ENCODE peak calls at places on chromosomes 2 and 18, in nine cellular contexts. One of them, this sample, is unnamed.

GRCh38 chr18:3725100-3725499 is 275.1 kb downstream of the TGIF1 start:
- DNase-seq in astrocyte: no peak
- DNase-seq in heart right ventricle: no peak
- DNase-seq in K562: no peak
- DNase-seq in cardiac fibroblast: no peak
- DNase-seq in OCI-LY7: peak; percentile 34
- DNase-seq in choroid plexus epithelial cell: no peak
- DNase-seq in lower lobe of right lung: no peak
- DNase-seq in tibial artery: no peak
- DNase-seq in this sample: no peak

GRCh38 chr2:216855614-216856013 is 4.2 kb downstream of the TNP1 start:
- DNase-seq in choroid plexus epithelial cell: no peak
- DNase-seq in heart right ventricle: peak; percentile 73
- DNase-seq in lower lobe of right lung: no peak
- DNase-seq in tibial artery: no peak
- DNase-seq in OCI-LY7: no peak
- DNase-seq in K562: no peak
- DNase-seq in cardiac fibroblast: no peak
- DNase-seq in astrocyte: no peak
- DNase-seq in this sample: peak; percentile 3

GRCh38 chr2:215548714-215549113 is 112.8 kb upstream of the FN1 start:
- DNase-seq in astrocyte: peak; percentile 83
- DNase-seq in heart right ventricle: no peak
- DNase-seq in lower lobe of right lung: no peak
- DNase-seq in K562: no peak
- DNase-seq in choroid plexus epithelial cell: peak; percentile 84
- DNase-seq in OCI-LY7: no peak
- DNase-seq in cardiac fibroblast: peak; percentile 15
- DNase-seq in tibial artery: no peak
- DNase-seq in this sample: peak; percentile 90

GRCh38 chr2:240246173-240246820 is 105.8 kb upstream of the OTOS start:
- DNase-seq in astrocyte: no peak
- DNase-seq in lower lobe of right lung: peak; percentile 32
- DNase-seq in OCI-LY7: no peak
- DNase-seq in heart right ventricle: no peak
- DNase-seq in cardiac fibroblast: no peak
- DNase-seq in choroid plexus epithelial cell: no peak
- DNase-seq in tibial artery: no peak
- DNase-seq in K562: no peak
- DNase-seq in this sample: no peak

GRCh38 chr2:25617948-25618646 is 55.3 kb downstream of the DTNB start:
- DNase-seq in choroid plexus epithelial cell: peak; percentile 91
- DNase-seq in astrocyte: peak; percentile 91
- DNase-seq in heart right ventricle: no peak
- DNase-seq in tibial artery: no peak
- DNase-seq in K562: no peak
- DNase-seq in cardiac fibroblast: peak; percentile 94
- DNase-seq in lower lobe of right lung: no peak
- DNase-seq in OCI-LY7: no peak
- DNase-seq in this sample: peak; percentile 23

GRCh38 chr18:54191352-54191751 is 33.1 kb downstream of the MBD2 start:
- DNase-seq in choroid plexus epithelial cell: no peak
- DNase-seq in cardiac fibroblast: no peak
- DNase-seq in K562: no peak
- DNase-seq in OCI-LY7: no peak
- DNase-seq in heart right ventricle: no peak
- DNase-seq in tibial artery: no peak
- DNase-seq in lower lobe of right lung: no peak
- DNase-seq in astrocyte: no peak
- DNase-seq in this sample: no peak

GRCh38 chr2:144470334-144470733 is 49.6 kb downstream of the ZEB2 start:
- DNase-seq in tibial artery: no peak
- DNase-seq in astrocyte: no peak
- DNase-seq in K562: no peak
- DNase-seq in OCI-LY7: no peak
- DNase-seq in choroid plexus epithelial cell: no peak
- DNase-seq in heart right ventricle: no peak
- DNase-seq in lower lobe of right lung: no peak
- DNase-seq in cardiac fibroblast: peak; percentile 35
- DNase-seq in this sample: no peak

GRCh38 chr2:98564541-98565164 is 43.7 kb downstream of the COA5 start:
- DNase-seq in heart right ventricle: no peak
- DNase-seq in choroid plexus epithelial cell: no peak
- DNase-seq in OCI-LY7: no peak
- DNase-seq in K562: no peak
- DNase-seq in cardiac fibroblast: no peak
- DNase-seq in lower lobe of right lung: no peak
- DNase-seq in tibial artery: peak; percentile 14
- DNase-seq in astrocyte: no peak
- DNase-seq in this sample: no peak

GRCh38 chr2:54271843-54272600 is 16.0 kb upstream of the TSPYL6 start:
- DNase-seq in K562: no peak
- DNase-seq in OCI-LY7: peak; percentile 32
- DNase-seq in tibial artery: no peak
- DNase-seq in lower lobe of right lung: no peak
- DNase-seq in astrocyte: no peak
- DNase-seq in heart right ventricle: no peak
- DNase-seq in choroid plexus epithelial cell: no peak
- DNase-seq in cardiac fibroblast: no peak
- DNase-seq in this sample: no peak

GRCh38 chr2:217797170-217797569 is 205.6 kb downstream of the TNS1 start:
- DNase-seq in OCI-LY7: no peak
- DNase-seq in K562: no peak
- DNase-seq in cardiac fibroblast: no peak
- DNase-seq in heart right ventricle: no peak
- DNase-seq in astrocyte: no peak
- DNase-seq in choroid plexus epithelial cell: no peak
- DNase-seq in tibial artery: peak; percentile 30
- DNase-seq in lower lobe of right lung: no peak
- DNase-seq in this sample: no peak

GRCh38 chr2:230706053-230706498 is 6.6 kb upstream of the CAB39 start:
- DNase-seq in astrocyte: no peak
- DNase-seq in heart right ventricle: no peak
- DNase-seq in lower lobe of right lung: no peak
- DNase-seq in K562: no peak
- DNase-seq in OCI-LY7: no peak
- DNase-seq in choroid plexus epithelial cell: no peak
- DNase-seq in cardiac fibroblast: no peak
- DNase-seq in tibial artery: no peak
- DNase-seq in this sample: no peak

GRCh38 chr2:105873721-105874120 is 129.0 kb downstream of the NCK2 start:
- DNase-seq in cardiac fibroblast: peak; percentile 92
- DNase-seq in heart right ventricle: no peak
- DNase-seq in OCI-LY7: no peak
- DNase-seq in lower lobe of right lung: no peak
- DNase-seq in astrocyte: peak; percentile 84
- DNase-seq in K562: peak; percentile 77
- DNase-seq in tibial artery: no peak
- DNase-seq in choroid plexus epithelial cell: peak; percentile 87
- DNase-seq in this sample: peak; percentile 72

GRCh38 chr2:32900246-32901000 is 46.3 kb upstream of the LTBP1 start:
- DNase-seq in cardiac fibroblast: no peak
- DNase-seq in heart right ventricle: no peak
- DNase-seq in OCI-LY7: no peak
- DNase-seq in choroid plexus epithelial cell: no peak
- DNase-seq in tibial artery: no peak
- DNase-seq in astrocyte: no peak
- DNase-seq in lower lobe of right lung: no peak
- DNase-seq in K562: no peak
- DNase-seq in this sample: no peak

GRCh38 chr2:42060718-42061619 is 13.1 kb downstream of the PKDCC start:
- DNase-seq in choroid plexus epithelial cell: peak; percentile 71
- DNase-seq in tibial artery: peak; percentile 72
- DNase-seq in astrocyte: no peak
- DNase-seq in heart right ventricle: peak; percentile 61
- DNase-seq in K562: no peak
- DNase-seq in lower lobe of right lung: no peak
- DNase-seq in cardiac fibroblast: no peak
- DNase-seq in OCI-LY7: no peak
- DNase-seq in this sample: peak; percentile 94

GRCh38 chr2:38037757-38038615 is 38.0 kb downstream of the CYP1B1 start:
- DNase-seq in astrocyte: peak; percentile 48
- DNase-seq in tibial artery: peak; percentile 56
- DNase-seq in cardiac fibroblast: peak; percentile 70
- DNase-seq in choroid plexus epithelial cell: peak; percentile 92
- DNase-seq in K562: peak; percentile 9
- DNase-seq in heart right ventricle: peak; percentile 24
- DNase-seq in lower lobe of right lung: no peak
- DNase-seq in OCI-LY7: no peak
- DNase-seq in this sample: peak; percentile 54

GRCh38 chr18:22368066-22368465 is 49.6 kb downstream of the CTAGE1 start:
- DNase-seq in heart right ventricle: no peak
- DNase-seq in OCI-LY7: no peak
- DNase-seq in K562: no peak
- DNase-seq in tibial artery: no peak
- DNase-seq in choroid plexus epithelial cell: no peak
- DNase-seq in lower lobe of right lung: no peak
- DNase-seq in astrocyte: no peak
- DNase-seq in cardiac fibroblast: no peak
- DNase-seq in this sample: peak; percentile 17

GRCh38 chr18:22363867-22364463 is 53.8 kb downstream of the CTAGE1 start:
- DNase-seq in choroid plexus epithelial cell: peak; percentile 72
- DNase-seq in astrocyte: no peak
- DNase-seq in heart right ventricle: no peak
- DNase-seq in cardiac fibroblast: peak; percentile 36
- DNase-seq in lower lobe of right lung: no peak
- DNase-seq in OCI-LY7: no peak
- DNase-seq in K562: no peak
- DNase-seq in tibial artery: no peak
- DNase-seq in this sample: peak; percentile 36
- TF ChIP-seq CTCF in choroid plexus epithelial cell: peak; percentile 62
- TF ChIP-seq CTCF in astrocyte: peak; percentile 7
- TF ChIP-seq CTCF in heart right ventricle: peak; percentile 42
- TF ChIP-seq CTCF in cardiac fibroblast: peak; percentile 42
- TF ChIP-seq CTCF in lower lobe of right lung: peak; percentile 21
- TF ChIP-seq CTCF in OCI-LY7: no peak
- TF ChIP-seq CTCF in K562: no peak
- TF ChIP-seq CTCF in tibial artery: peak; percentile 11
- TF ChIP-seq CTCF in this sample: peak; percentile 39

GRCh38 chr2:137865954-137866540 is 98.2 kb upstream of the HNMT start:
- DNase-seq in lower lobe of right lung: no peak
- DNase-seq in astrocyte: peak; percentile 26
- DNase-seq in K562: peak; percentile 68
- DNase-seq in OCI-LY7: peak; percentile 53
- DNase-seq in heart right ventricle: no peak
- DNase-seq in cardiac fibroblast: peak; percentile 68
- DNase-seq in choroid plexus epithelial cell: peak; percentile 68
- DNase-seq in tibial artery: no peak
- DNase-seq in this sample: peak; percentile 49

GRCh38 chr2:137857871-137858270 is 106.4 kb upstream of the HNMT start:
- DNase-seq in astrocyte: no peak
- DNase-seq in cardiac fibroblast: no peak
- DNase-seq in K562: no peak
- DNase-seq in tibial artery: no peak
- DNase-seq in OCI-LY7: no peak
- DNase-seq in choroid plexus epithelial cell: no peak
- DNase-seq in heart right ventricle: no peak
- DNase-seq in lower lobe of right lung: no peak
- DNase-seq in this sample: no peak

DNA sequence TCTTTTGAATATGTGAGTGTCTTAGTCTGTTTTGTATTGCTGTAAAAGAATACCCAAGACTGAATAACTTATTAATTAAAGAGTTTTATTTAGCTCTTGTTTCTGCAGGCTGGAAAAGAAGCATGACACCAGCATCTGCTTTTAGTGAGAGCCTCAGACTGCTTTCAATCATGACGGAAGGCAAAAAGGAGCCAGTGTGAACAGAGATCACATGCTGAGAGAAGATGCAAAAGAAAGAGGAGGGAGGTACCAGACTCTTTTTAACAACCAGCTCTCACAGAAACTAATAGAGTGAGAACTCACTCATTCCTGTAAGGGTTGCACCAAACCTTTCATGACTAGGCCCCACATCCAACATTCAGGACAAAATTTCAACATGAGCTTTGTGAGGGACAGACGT is 101.6 kb upstream of the HNMT start:
- DNase-seq in choroid plexus epithelial cell: no peak
- DNase-seq in lower lobe of right lung: no peak
- DNase-seq in heart right ventricle: no peak
- DNase-seq in astrocyte: no peak
- DNase-seq in tibial artery: no peak
- DNase-seq in OCI-LY7: no peak
- DNase-seq in K562: no peak
- DNase-seq in cardiac fibroblast: no peak
- DNase-seq in this sample: no peak
- H3K4me3 ChIP-seq in choroid plexus epithelial cell: no peak overlapping the region
- H3K4me3 ChIP-seq in lower lobe of right lung: no peak overlapping the region
- H3K4me3 ChIP-seq in heart right ventricle: no peak overlapping the region
- H3K4me3 ChIP-seq in astrocyte: no peak overlapping the region
- H3K4me3 ChIP-seq in tibial artery: no peak overlapping the region
- H3K4me3 ChIP-seq in OCI-LY7: no peak overlapping the region
- H3K4me3 ChIP-seq in K562: no peak overlapping the region
- H3K4me3 ChIP-seq in cardiac fibroblast: no peak overlapping the region
- H3K4me3 ChIP-seq in this sample: no peak overlapping the region

GRCh38 chr2:69023236-69023635 is 10.3 kb downstream of the ANTXR1 start:
- DNase-seq in cardiac fibroblast: no peak
- DNase-seq in choroid plexus epithelial cell: no peak
- DNase-seq in heart right ventricle: no peak
- DNase-seq in OCI-LY7: no peak
- DNase-seq in astrocyte: no peak
- DNase-seq in K562: no peak
- DNase-seq in lower lobe of right lung: no peak
- DNase-seq in tibial artery: no peak
- DNase-seq in this sample: no peak

GRCh38 chr2:69026638-69027037 is 13.7 kb downstream of the ANTXR1 start:
- DNase-seq in astrocyte: no peak
- DNase-seq in tibial artery: no peak
- DNase-seq in lower lobe of right lung: no peak
- DNase-seq in K562: no peak
- DNase-seq in heart right ventricle: no peak
- DNase-seq in choroid plexus epithelial cell: no peak
- DNase-seq in cardiac fibroblast: no peak
- DNase-seq in OCI-LY7: no peak
- DNase-seq in this sample: peak; percentile 80

GRCh38 chr2:69027060-69027459 is 14.1 kb downstream of the ANTXR1 start:
- DNase-seq in choroid plexus epithelial cell: no peak
- DNase-seq in tibial artery: no peak
- DNase-seq in cardiac fibroblast: no peak
- DNase-seq in K562: no peak
- DNase-seq in OCI-LY7: no peak
- DNase-seq in lower lobe of right lung: no peak
- DNase-seq in astrocyte: no peak
- DNase-seq in heart right ventricle: no peak
- DNase-seq in this sample: no peak

GRCh38 chr2:69022548-69022947 is 9.6 kb downstream of the ANTXR1 start:
- DNase-seq in cardiac fibroblast: peak; percentile 68
- DNase-seq in heart right ventricle: no peak
- DNase-seq in OCI-LY7: no peak
- DNase-seq in K562: no peak
- DNase-seq in lower lobe of right lung: no peak
- DNase-seq in choroid plexus epithelial cell: no peak
- DNase-seq in tibial artery: no peak
- DNase-seq in astrocyte: no peak
- DNase-seq in this sample: peak; percentile 24

GRCh38 chr2:69026026-69026425 is 13.0 kb downstream of the ANTXR1 start:
- DNase-seq in astrocyte: no peak
- DNase-seq in choroid plexus epithelial cell: peak; percentile 74
- DNase-seq in cardiac fibroblast: peak; percentile 76
- DNase-seq in heart right ventricle: no peak
- DNase-seq in K562: peak; percentile 68
- DNase-seq in tibial artery: no peak
- DNase-seq in lower lobe of right lung: no peak
- DNase-seq in OCI-LY7: peak; percentile 34
- DNase-seq in this sample: peak; percentile 71
- TF ChIP-seq CTCF in astrocyte: peak; percentile 49
- TF ChIP-seq CTCF in choroid plexus epithelial cell: peak; percentile 71
- TF ChIP-seq CTCF in cardiac fibroblast: peak; percentile 58
- TF ChIP-seq CTCF in heart right ventricle: peak; percentile 56
- TF ChIP-seq CTCF in K562: peak; percentile 67
- TF ChIP-seq CTCF in tibial artery: peak; percentile 65
- TF ChIP-seq CTCF in lower lobe of right lung: peak; percentile 62
- TF ChIP-seq CTCF in OCI-LY7: peak; percentile 81
- TF ChIP-seq CTCF in this sample: peak; percentile 66

GRCh38 chr18:24009651-24010333 is 4.8 kb upstream of the TTC39C start:
- DNase-seq in choroid plexus epithelial cell: no peak
- DNase-seq in OCI-LY7: peak; percentile 91
- DNase-seq in heart right ventricle: no peak
- DNase-seq in K562: no peak
- DNase-seq in astrocyte: no peak
- DNase-seq in lower lobe of right lung: no peak
- DNase-seq in tibial artery: no peak
- DNase-seq in cardiac fibroblast: no peak
- DNase-seq in this sample: no peak
- H3K4me3 ChIP-seq in choroid plexus epithelial cell: no peak overlapping the region
- H3K4me3 ChIP-seq in OCI-LY7: peak overlapping the region; percentile 54
- H3K4me3 ChIP-seq in heart right ventricle: no peak overlapping the region
- H3K4me3 ChIP-seq in K562: no peak overlapping the region
- H3K4me3 ChIP-seq in astrocyte: no peak overlapping the region
- H3K4me3 ChIP-seq in lower lobe of right lung: no peak overlapping the region
- H3K4me3 ChIP-seq in tibial artery: no peak overlapping the region
- H3K4me3 ChIP-seq in cardiac fibroblast: no peak overlapping the region
- H3K4me3 ChIP-seq in this sample: no peak overlapping the region